ENCODE peak calls at places on chromosomes 4 and X, in six cellular contexts. C is dorsolateral prefrontal cortex; O is GM23248; T is CD4-positive, alpha-beta T cell; Q is aorta; M is mammary epithelial cell. V is an unnamed sample. For H3K27me3, the result is how much of the 10 kb centered on the place peaks cover.

GRCh38 chrX:22073928-22074327 is 41.8 kb downstream of the PHEX start:
- DNase-seq in C (no peak), O (no peak), T (no peak), Q (no peak), M (peak), V (no peak)

GRCh38 chr4:74320559-74321118 is 12.4 kb downstream of the EPGN start:
- DNase-seq in C (no peak), O (peak), T (peak), Q (no peak), M (peak), V (peak)

GRCh38 chr4:41719417-41719816 is 29.1 kb downstream of the PHOX2B start:
- DNase-seq in C (no peak), O (peak), T (no peak), Q (no peak), M (peak), V (no peak)

GRCh38 chr4:43867908-43868307 is 580.7 kb downstream of the KCTD8 start:
- DNase-seq in C (no peak), O (no peak), T (no peak), Q (no peak), M (no peak), V (no peak)

GRCh38 chrX:119009071-119009470 is 34.7 kb downstream of the LONRF3 start:
- DNase-seq in C (no peak), O (peak), T (no peak), Q (no peak), M (no peak), V (no peak)

GRCh38 chrX:68396953-68397352 is 36.3 kb downstream of the OPHN1 start:
- DNase-seq in C (no peak), O (peak), T (no peak), Q (no peak), M (no peak), V (no peak)

GRCh38 chr4:22462693-22463092 is 53.2 kb downstream of the ADGRA3 start:
- DNase-seq in C (no peak), O (no peak), T (no peak), Q (no peak), M (no peak), V (no peak)

GRCh38 chr4:27168783-27169182 is 308.1 kb downstream of the STIM2 start:
- DNase-seq in C (no peak), O (no peak), T (no peak), Q (no peak), M (no peak), V (no peak)

GRCh38 chrX:24542756-24543155 is 77.7 kb downstream of the PDK3 start:
- DNase-seq in C (no peak), O (no peak), T (no peak), Q (no peak), M (no peak), V (no peak)

GRCh38 chrX:2243913-2244460 is 256.8 kb downstream of the DHRSX start:
- DNase-seq in C (no peak), O (peak), T (no peak), Q (no peak), M (no peak), V (no peak)

GRCh38 chr4:121428721-121429120 is 47.9 kb upstream of the QRFPR start:
- DNase-seq in C (no peak), O (peak), T (no peak), Q (no peak), M (peak), V (no peak)

GRCh38 chr4:186726440-186727148 is 2.9 kb upstream of the FAT1 start:
- DNase-seq in C (no peak), O (peak), T (no peak), Q (peak), M (peak), V (peak)

GRCh38 chrX:20527458-20528099 is 260.9 kb upstream of the RPS6KA3 start:
- DNase-seq in C (no peak), O (peak), T (no peak), Q (no peak), M (no peak), V (no peak)

GRCh38 chr4:15003891-15004700 is 1.8 kb downstream of the CPEB2 start:
- DNase-seq in C (no peak), O (peak), T (peak), Q (peak), M (peak), V (peak)

GRCh38 chrX:41238543-41238942 is 95.4 kb upstream of the DDX3X start:
- DNase-seq in C (no peak), O (peak), T (no peak), Q (no peak), M (peak), V (no peak)

GRCh38 chr4:104411501-104411900 is 83.2 kb downstream of the CXXC4 start:
- DNase-seq in C (no peak), O (no peak), T (no peak), Q (no peak), M (no peak), V (no peak)

GRCh38 chrX:38102875-38103274 is 96.5 kb downstream of the SYTL5 start:
- DNase-seq in C (no peak), O (no peak), T (no peak), Q (no peak), M (peak), V (no peak)

GRCh38 chrX:110146521-110146920 is 143.6 kb downstream of the TMEM164 start:
- DNase-seq in C (no peak), O (peak), T (no peak), Q (no peak), M (peak), V (no peak)

GRCh38 chr4:87033902-87034301 is 99.1 kb downstream of the AFF1 start:
- DNase-seq in C (no peak), O (no peak), T (no peak), Q (no peak), M (no peak), V (no peak)

GRCh38 chrX:47143894-47144625 is 442 bp downstream of the NDUFB11 start:
- DNase-seq in C (peak), O (peak), T (no peak), Q (peak), M (no peak), V (no peak)

GRCh38 chr4:163164591-163164990 is 2.1 kb downstream of the NAF1 start:
- DNase-seq in C (no peak), O (peak), T (no peak), Q (no peak), M (peak), V (no peak)

GRCh38 chrX:68894513-68895338 is 65.9 kb downstream of the EFNB1 start:
- DNase-seq in C (peak), O (peak), T (no peak), Q (peak), M (peak), V (peak)

GRCh38 chr4:76420901-76421581 is at the start of gene CCDC158:
- DNase-seq in C (no peak), O (peak), T (no peak), Q (peak), M (no peak), V (peak)

GRCh38 chr4:33068539-33068938 is 2348.4 kb downstream of the PCDH7 start:
- DNase-seq in C (no peak), O (no peak), T (no peak), Q (no peak), M (no peak), V (no peak)

GRCh38 chrX:130704053-130705038 is 198.7 kb downstream of the ENOX2 start:
- DNase-seq in C (no peak), O (peak), T (no peak), Q (no peak), M (peak), V (no peak)

GRCh38 chrX:23792861-23793553 is 10.0 kb downstream of the SAT1 start:
- DNase-seq in C (no peak), O (no peak), T (no peak), Q (no peak), M (no peak), V (no peak)

GRCh38 chr4:24405356-24405755 is 179.0 kb downstream of the DHX15 start:
- DNase-seq in C (no peak), O (no peak), T (no peak), Q (no peak), M (no peak), V (no peak)

GRCh38 chrX:119477812-119478232 is 9.6 kb downstream of the SLC25A5 start:
- DNase-seq in C (no peak), O (peak), T (no peak), Q (no peak), M (no peak), V (peak)

GRCh38 chr4:39362827-39363226 is 3.3 kb downstream of the RFC1 start:
- DNase-seq in C (no peak), O (no peak), T (no peak), Q (no peak), M (no peak), V (no peak)

GRCh38 chr4:7787681-7788141 is 151.9 kb downstream of the AFAP1 start:
- DNase-seq in C (no peak), O (no peak), T (no peak), Q (no peak), M (no peak), V (no peak)

GRCh38 chr4:56468097-56468422 is 643 bp downstream of the SRP72 start:
- DNase-seq in C (no peak), O (peak), T (no peak), Q (no peak), M (peak), V (peak)

GRCh38 chrX:134542485-134542884 is 82.5 kb downstream of the HPRT1 start:
- DNase-seq in C (no peak), O (peak), T (no peak), Q (no peak), M (peak), V (no peak)

GRCh38 chr4:186265683-186266648 is at the start of gene F11:
- DNase-seq in C (no peak), O (no peak), T (no peak), Q (no peak), M (no peak), V (no peak)

GRCh38 chrX:109384569-109385174 is 97.2 kb downstream of the GUCY2F start:
- DNase-seq in C (no peak), O (peak), T (no peak), Q (no peak), M (no peak), V (no peak)

GRCh38 chr4:182973421-182974340 is 56.5 kb upstream of the DCTD start:
- DNase-seq in C (no peak), O (no peak), T (no peak), Q (no peak), M (no peak), V (no peak)

DNA sequence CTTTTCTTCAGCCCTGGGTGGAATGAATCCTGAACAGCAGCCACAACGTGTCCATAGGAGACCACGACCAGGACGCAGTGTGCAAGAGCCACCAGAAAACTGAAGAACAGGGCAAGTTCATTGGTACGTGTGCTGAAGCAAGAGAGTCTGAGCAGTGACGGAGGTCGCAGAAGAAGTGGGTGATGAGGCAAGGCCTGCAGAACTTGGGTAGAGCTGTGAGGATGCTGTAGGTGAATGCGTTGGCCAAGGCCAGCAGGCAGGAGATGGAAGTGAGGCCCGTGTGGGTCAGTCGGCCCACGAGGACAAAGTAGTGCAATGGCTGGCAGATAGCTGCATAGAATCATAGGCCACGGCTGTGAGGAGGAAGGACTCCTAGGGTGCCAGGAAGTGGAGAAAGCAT is 5.6 kb upstream of the CTAG2 start:
- DNase-seq in C (no peak), O (no peak), T (no peak), Q (no peak), M (no peak), V (no peak)
- H3K27me3 ChIP-seq in C (under half), O (under half), T (under half), Q (under half), M (under half), V (under half)

DNA sequence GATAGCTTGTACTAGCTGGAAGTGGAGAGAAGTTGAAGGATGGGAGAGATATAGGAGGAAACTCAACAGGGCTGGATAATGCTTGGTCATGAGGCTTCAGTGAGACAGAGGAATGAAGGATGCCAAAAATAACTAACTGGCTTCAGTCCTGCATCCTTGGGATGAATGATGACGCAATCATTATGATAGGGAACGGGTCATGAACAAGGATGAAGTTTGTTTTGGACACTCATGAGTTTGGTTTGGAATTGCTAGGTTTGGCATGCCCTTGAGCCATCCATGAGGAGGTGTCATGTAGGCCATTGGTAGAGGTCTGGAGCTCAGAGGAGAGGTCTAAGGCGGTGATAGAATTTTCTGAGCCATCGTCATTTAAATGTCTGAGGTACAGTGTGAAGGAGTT is 160.0 kb upstream of the NHS start:
- DNase-seq in C (no peak), O (no peak), T (no peak), Q (no peak), M (no peak), V (no peak)
- H3K27me3 ChIP-seq in C (half or more), O (under half), T (under half), Q (under half), M (under half), V (under half)

DNA sequence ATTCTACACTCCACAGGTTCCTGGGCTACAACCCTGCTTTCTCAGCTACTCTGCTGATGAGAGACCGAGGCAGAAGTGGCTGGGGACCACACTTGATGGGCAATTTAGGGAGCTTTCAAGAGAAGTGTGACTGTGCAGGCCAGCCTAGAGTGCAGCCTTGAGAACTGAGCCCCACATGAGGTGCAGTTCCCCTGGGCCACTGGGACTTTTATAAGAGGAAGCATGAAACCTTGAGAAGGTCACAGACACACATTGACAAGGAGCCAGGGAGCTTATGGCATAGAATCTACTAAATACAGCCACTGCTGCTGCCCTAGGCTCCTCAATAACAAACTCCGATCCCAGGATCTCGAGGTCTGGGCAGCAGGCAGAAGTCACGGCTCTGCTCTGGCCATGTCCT is 13.1 kb downstream of the C4orf50 start:
- DNase-seq in C (no peak), O (no peak), T (no peak), Q (no peak), M (no peak), V (no peak)
- H3K27me3 ChIP-seq in C (under half), O (under half), T (under half), Q (under half), M (under half), V (under half)

GRCh38 chrX:99394450-99394849 is 1015.6 kb downstream of the PCDH19 start:
- DNase-seq in C (no peak), O (no peak), T (no peak), Q (no peak), M (no peak), V (no peak)

GRCh38 chrX:99397879-99398278 is 1012.2 kb downstream of the PCDH19 start:
- DNase-seq in C (no peak), O (no peak), T (no peak), Q (no peak), M (no peak), V (no peak)

DNA sequence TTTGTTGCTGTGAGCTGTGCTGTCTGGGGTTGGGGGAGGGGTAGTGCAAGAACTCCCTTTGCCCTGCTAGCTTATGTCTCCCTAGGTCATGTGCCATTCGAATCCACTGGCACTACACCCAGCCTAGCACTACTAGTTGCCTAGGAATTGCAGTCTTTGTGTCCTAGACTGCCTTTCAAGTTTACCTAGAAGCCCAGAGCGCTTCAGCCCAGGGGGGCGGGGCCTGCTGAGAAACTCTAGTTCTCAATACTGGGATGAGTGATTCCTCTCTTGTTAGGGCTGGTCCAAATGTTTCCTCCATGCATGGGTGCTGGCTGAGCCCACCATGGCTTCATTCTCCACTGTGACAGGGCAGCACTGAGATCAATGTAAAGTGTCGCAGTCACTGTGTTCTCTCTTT is 1011.5 kb downstream of the PCDH19 start:
- DNase-seq in C (no peak), O (no peak), T (no peak), Q (no peak), M (no peak), V (no peak)
- H3K27me3 ChIP-seq in C (under half), O (under half), T (under half), Q (under half), M (under half), V (under half)

GRCh38 chr4:173538148-173538902 is 8.3 kb upstream of the HAND2 start:
- DNase-seq in C (no peak), O (peak), T (no peak), Q (peak), M (no peak), V (no peak)
- H3K27me3 ChIP-seq in C (half or more), O (under half), T (half or more), Q (under half), M (under half), V (half or more)